ENCODE peak calls at places on chromosomes 11 and 22, in seven cellular contexts. Y is substantia nigra; S is GDM1; K is HFF-Myc; N is activated CD4-positive, alpha-beta T cell treated with anti-CD3 and anti-CD28 coated beads, Interleukin-2, amount 50 U/mL, for 1 hour; M is AG09309; G is esophagus squamous epithelium. E is an unnamed sample.

GRCh38 chr22:46547883-46548244 is 10.4 kb upstream of the CELSR1 start:
- DNase-seq in Y (no peak), G (no peak), S (no peak), N (no peak), M (peak), K (no peak), E (peak)

GRCh38 chr22:42817556-42817955 is 39.5 kb downstream of the ARFGAP3 start:
- DNase-seq in S (no peak), N (no peak), K (no peak), Y (no peak), M (no peak), G (no peak), E (no peak)

GRCh38 chr11:65274734-65275682 is 13.2 kb downstream of the POLA2 start:
- DNase-seq in N (peak), S (no peak), M (peak), Y (peak), G (no peak), K (no peak), E (peak)

GRCh38 chr11:31643831-31644230 is 134.3 kb downstream of the ELP4 start:
- DNase-seq in G (no peak), K (peak), N (no peak), Y (no peak), M (peak), S (no peak), E (no peak)

GRCh38 chr22:40178417-40179409 is 988 bp downstream of the TNRC6B start:
- DNase-seq in S (peak), G (no peak), Y (peak), K (no peak), M (no peak), N (peak), E (peak)

GRCh38 chr11:19201737-19202605 is at the start of gene CSRP3:
- DNase-seq in G (no peak), S (no peak), N (no peak), K (no peak), Y (no peak), M (no peak), E (no peak)

GRCh38 chr11:4830909-4831308 is 9.8 kb downstream of the OR51F2 start:
- DNase-seq in S (no peak), N (no peak), Y (no peak), G (no peak), K (no peak), M (no peak), E (no peak)

GRCh38 chr11:113952070-113952469 is 22.8 kb upstream of the HTR3A start:
- DNase-seq in G (no peak), M (no peak), N (no peak), Y (no peak), K (no peak), S (no peak), E (no peak)

GRCh38 chr11:126431401-126432064 is 76.0 kb downstream of the ST3GAL4 start:
- DNase-seq in M (peak), K (no peak), S (no peak), N (no peak), G (no peak), Y (no peak), E (no peak)

GRCh38 chr22:22855617-22856308 is 31.9 kb upstream of the IGLL5 start:
- DNase-seq in K (no peak), G (no peak), N (peak), S (no peak), Y (no peak), M (no peak), E (no peak)

GRCh38 chr22:36463783-36464184 is 17.7 kb downstream of the TXN2 start:
- DNase-seq in S (no peak), G (no peak), N (no peak), M (no peak), K (no peak), Y (no peak), E (no peak)

GRCh38 chr22:30198152-30198845 is 48.3 kb downstream of the LIF start:
- DNase-seq in S (no peak), N (no peak), Y (no peak), K (no peak), G (no peak), M (no peak), E (no peak)

GRCh38 chr11:88704505-88704904 is 361.3 kb downstream of the GRM5 start:
- DNase-seq in Y (no peak), M (no peak), N (no peak), K (no peak), G (no peak), S (no peak), E (no peak)

GRCh38 chr11:63805844-63806415 is 7.3 kb upstream of the SPINDOC start:
- DNase-seq in N (no peak), K (no peak), G (no peak), Y (no peak), M (no peak), S (no peak), E (no peak)

GRCh38 chr22:25053153-25053805 is 100.8 kb downstream of the KIAA1671 start:
- DNase-seq in M (no peak), S (no peak), G (no peak), K (no peak), Y (no peak), N (no peak), E (no peak)

GRCh38 chr11:118139578-118139977 is 13.0 kb downstream of the SCN4B start:
- DNase-seq in K (no peak), G (no peak), M (no peak), N (no peak), Y (no peak), S (no peak), E (no peak)

GRCh38 chr11:119709638-119710346 is 19.2 kb downstream of the NECTIN1 start:
- DNase-seq in N (no peak), S (no peak), K (peak), Y (no peak), M (no peak), G (no peak), E (no peak)

E was measured in AML-193.